ENCODE peak calls at places on chromosome 11, in six cellular contexts. One of them, this sample, is unnamed.

GRCh38 chr11:132114185-132114584 is 743.8 kb downstream of the NTM start:
- DNase-seq in tibial nerve: peak
- DNase-seq in HCT116: no peak
- DNase-seq in body of pancreas: peak
- DNase-seq in psoas muscle: no peak
- DNase-seq in Panc1: no peak
- DNase-seq in this sample: no peak

GRCh38 chr11:78262710-78263109 is 74.0 kb downstream of the USP35 start:
- DNase-seq in psoas muscle: no peak
- DNase-seq in body of pancreas: no peak
- DNase-seq in HCT116: no peak
- DNase-seq in tibial nerve: no peak
- DNase-seq in Panc1: no peak
- DNase-seq in this sample: no peak

GRCh38 chr11:99366476-99366992 is 345.8 kb downstream of the CNTN5 start:
- DNase-seq in psoas muscle: no peak
- DNase-seq in Panc1: no peak
- DNase-seq in body of pancreas: no peak
- DNase-seq in HCT116: no peak
- DNase-seq in tibial nerve: no peak
- DNase-seq in this sample: no peak

GRCh38 chr11:59207988-59208432 is 4.7 kb downstream of the MPEG1 start:
- DNase-seq in body of pancreas: peak
- DNase-seq in tibial nerve: peak
- DNase-seq in Panc1: peak
- DNase-seq in psoas muscle: no peak
- DNase-seq in HCT116: no peak
- DNase-seq in this sample: peak

GRCh38 chr11:17781221-17781620 is 46.6 kb downstream of the KCNC1 start:
- DNase-seq in body of pancreas: no peak
- DNase-seq in Panc1: no peak
- DNase-seq in HCT116: no peak
- DNase-seq in tibial nerve: no peak
- DNase-seq in psoas muscle: no peak
- DNase-seq in this sample: no peak

GRCh38 chr11:111417766-111418435 is 38.8 kb upstream of the POU2AF1 start:
- DNase-seq in HCT116: no peak
- DNase-seq in tibial nerve: peak
- DNase-seq in psoas muscle: peak
- DNase-seq in body of pancreas: peak
- DNase-seq in Panc1: no peak
- DNase-seq in this sample: peak

GRCh38 chr11:62374801-62375200 is 37.6 kb downstream of the ASRGL1 start:
- DNase-seq in tibial nerve: no peak
- DNase-seq in body of pancreas: no peak
- DNase-seq in HCT116: no peak
- DNase-seq in psoas muscle: no peak
- DNase-seq in Panc1: no peak
- DNase-seq in this sample: no peak

GRCh38 chr11:15757299-15757698 is 599.0 kb downstream of the SOX6 start:
- DNase-seq in tibial nerve: no peak
- DNase-seq in psoas muscle: no peak
- DNase-seq in HCT116: no peak
- DNase-seq in Panc1: no peak
- DNase-seq in body of pancreas: no peak
- DNase-seq in this sample: no peak

GRCh38 chr11:76628408-76628947 is 42.1 kb downstream of the LRRC32 start:
- DNase-seq in HCT116: no peak
- DNase-seq in body of pancreas: no peak
- DNase-seq in psoas muscle: no peak
- DNase-seq in tibial nerve: no peak
- DNase-seq in Panc1: no peak
- DNase-seq in this sample: no peak

GRCh38 chr11:62850911-62851806 is 11.8 kb upstream of the WDR74 start:
- DNase-seq in tibial nerve: no peak
- DNase-seq in body of pancreas: no peak
- DNase-seq in psoas muscle: no peak
- DNase-seq in Panc1: no peak
- DNase-seq in HCT116: peak
- DNase-seq in this sample: no peak

GRCh38 chr11:61004037-61004641 is 32.7 kb downstream of the CD6 start:
- DNase-seq in psoas muscle: no peak
- DNase-seq in tibial nerve: no peak
- DNase-seq in body of pancreas: no peak
- DNase-seq in Panc1: no peak
- DNase-seq in HCT116: no peak
- DNase-seq in this sample: no peak

GRCh38 chr11:13972033-13972910 is 9.7 kb downstream of the SPON1 start:
- DNase-seq in body of pancreas: no peak
- DNase-seq in psoas muscle: no peak
- DNase-seq in HCT116: no peak
- DNase-seq in Panc1: no peak
- DNase-seq in tibial nerve: peak
- DNase-seq in this sample: no peak

GRCh38 chr11:46537121-46537520 is 56.7 kb downstream of the AMBRA1 start:
- DNase-seq in Panc1: no peak
- DNase-seq in body of pancreas: no peak
- DNase-seq in tibial nerve: no peak
- DNase-seq in psoas muscle: no peak
- DNase-seq in HCT116: no peak
- DNase-seq in this sample: no peak
- TF ChIP-seq CTCF in Panc1: no peak
- TF ChIP-seq CTCF in body of pancreas: no peak
- TF ChIP-seq CTCF in tibial nerve: no peak
- TF ChIP-seq CTCF in psoas muscle: no peak
- TF ChIP-seq CTCF in HCT116: peak
- TF ChIP-seq CTCF in this sample: peak

DNA sequence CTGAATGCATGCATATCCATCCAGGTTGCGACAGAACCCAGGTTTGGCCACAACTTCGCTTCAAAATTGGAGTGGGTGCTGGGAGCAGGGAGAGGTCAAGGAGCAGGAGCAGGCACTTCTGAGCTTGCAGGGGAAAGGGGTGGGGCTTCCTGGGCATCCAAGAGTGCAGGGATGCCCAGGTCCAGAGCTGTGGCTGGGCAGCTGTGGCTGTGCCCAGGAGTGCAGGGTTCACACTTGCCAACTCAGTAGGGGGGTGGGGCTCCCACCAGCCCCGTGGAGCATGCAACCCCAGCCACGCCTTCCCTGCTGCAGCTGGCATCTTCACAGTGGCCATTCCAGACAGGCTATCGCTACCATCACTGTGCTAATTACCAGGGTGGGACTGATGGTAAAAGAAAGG is 115.3 kb upstream of the MTNR1B start:
- DNase-seq in HCT116: no peak
- DNase-seq in tibial nerve: no peak
- DNase-seq in Panc1: no peak
- DNase-seq in body of pancreas: no peak
- DNase-seq in psoas muscle: no peak
- DNase-seq in this sample: no peak
- H3K27ac ChIP-seq in HCT116: no peak
- H3K27ac ChIP-seq in tibial nerve: no peak
- H3K27ac ChIP-seq in Panc1: no peak
- H3K27ac ChIP-seq in body of pancreas: no peak
- H3K27ac ChIP-seq in psoas muscle: no peak
- H3K27ac ChIP-seq in this sample: no peak

GRCh38 chr11:34641981-34642380 is 21.1 kb downstream of the EHF start:
- DNase-seq in psoas muscle: no peak
- DNase-seq in Panc1: no peak
- DNase-seq in HCT116: no peak
- DNase-seq in tibial nerve: no peak
- DNase-seq in body of pancreas: peak
- DNase-seq in this sample: no peak

GRCh38 chr11:34643846-34644245 is 23.0 kb downstream of the EHF start:
- DNase-seq in HCT116: no peak
- DNase-seq in tibial nerve: no peak
- DNase-seq in psoas muscle: no peak
- DNase-seq in body of pancreas: no peak
- DNase-seq in Panc1: no peak
- DNase-seq in this sample: no peak

GRCh38 chr11:34639545-34639944 is 18.7 kb downstream of the EHF start:
- DNase-seq in Panc1: no peak
- DNase-seq in HCT116: no peak
- DNase-seq in body of pancreas: no peak
- DNase-seq in tibial nerve: no peak
- DNase-seq in psoas muscle: no peak
- DNase-seq in this sample: no peak

GRCh38 chr11:34640050-34640971 is 19.4 kb downstream of the EHF start:
- DNase-seq in psoas muscle: no peak
- DNase-seq in HCT116: no peak
- DNase-seq in body of pancreas: peak
- DNase-seq in tibial nerve: no peak
- DNase-seq in Panc1: no peak
- DNase-seq in this sample: no peak

GRCh38 chr11:34641456-34641855 is 20.6 kb downstream of the EHF start:
- DNase-seq in psoas muscle: no peak
- DNase-seq in body of pancreas: no peak
- DNase-seq in HCT116: no peak
- DNase-seq in Panc1: no peak
- DNase-seq in tibial nerve: no peak
- DNase-seq in this sample: no peak
- H3K4me3 ChIP-seq in psoas muscle: no peak
- H3K4me3 ChIP-seq in body of pancreas: no peak
- H3K4me3 ChIP-seq in HCT116: no peak
- H3K4me3 ChIP-seq in Panc1: no peak
- H3K4me3 ChIP-seq in tibial nerve: no peak
- H3K4me3 ChIP-seq in this sample: no peak

GRCh38 chr11:8794677-8795103 is 112.1 kb downstream of the RPL27A start:
- DNase-seq in psoas muscle: no peak
- DNase-seq in body of pancreas: peak
- DNase-seq in Panc1: no peak
- DNase-seq in tibial nerve: no peak
- DNase-seq in HCT116: peak
- DNase-seq in this sample: no peak
- TF ChIP-seq CTCF in psoas muscle: peak
- TF ChIP-seq CTCF in body of pancreas: peak
- TF ChIP-seq CTCF in Panc1: peak
- TF ChIP-seq CTCF in tibial nerve: no peak
- TF ChIP-seq CTCF in HCT116: peak
- TF ChIP-seq CTCF in this sample: peak